ENCODE peak calls at places on chromosomes 1 and 21, in six cellular contexts. J, D, C, Z, R and W are unnamed samples.

GRCh38 chr21:34836103-34836932 is 167.5 kb downstream of the CLIC6 start:
- DNase-seq in J (peak), D (peak), C (peak), Z (peak), R (peak), W (peak)

GRCh38 chr1:110060034-110060661 is 10.3 kb downstream of the ALX3 start:
- DNase-seq in J (no peak), D (no peak), C (peak), Z (no peak), R (peak), W (peak)

GRCh38 chr21:35614412-35614901 is 445.9 kb downstream of the SETD4 start:
- DNase-seq in J (no peak), D (no peak), C (no peak), Z (no peak), R (no peak), W (peak)

GRCh38 chr1:52937433-52938065 is 10.5 kb downstream of the SCP2 start:
- DNase-seq in J (no peak), D (no peak), C (no peak), Z (no peak), R (no peak), W (no peak)

GRCh38 chr1:7943295-7943694 is 2.7 kb upstream of the TNFRSF9 start:
- DNase-seq in J (no peak), D (no peak), C (no peak), Z (no peak), R (no peak), W (no peak)

GRCh38 chr1:173914366-173914871 is 2.7 kb downstream of the SERPINC1 start:
- DNase-seq in J (no peak), D (no peak), C (peak), Z (no peak), R (peak), W (peak)

GRCh38 chr1:89547563-89548485 is 23.2 kb downstream of the LRRC8B start:
- DNase-seq in J (no peak), D (no peak), C (no peak), Z (no peak), R (no peak), W (peak)

GRCh38 chr1:167052389-167052788 is 37.8 kb downstream of the GPA33 start:
- DNase-seq in J (no peak), D (no peak), C (no peak), Z (no peak), R (no peak), W (no peak)

GRCh38 chr1:221227872-221228337 is 348.7 kb downstream of the HLX start:
- DNase-seq in J (no peak), D (no peak), C (no peak), Z (no peak), R (no peak), W (no peak)

GRCh38 chr1:111219466-111220286 is 7.8 kb upstream of the CHI3L2 start:
- DNase-seq in J (no peak), D (no peak), C (no peak), Z (no peak), R (peak), W (no peak)

GRCh38 chr1:23875382-23875781 is 7.3 kb upstream of the FUCA1 start:
- DNase-seq in J (no peak), D (no peak), C (no peak), Z (no peak), R (no peak), W (no peak)

GRCh38 chr1:226865590-226865989 is 4.8 kb upstream of the PSEN2 start:
- DNase-seq in J (no peak), D (no peak), C (no peak), Z (no peak), R (no peak), W (no peak)

GRCh38 chr1:1162597-1163537 is 10.8 kb upstream of the TTLL10 start:
- DNase-seq in J (no peak), D (no peak), C (peak), Z (no peak), R (peak), W (no peak)

GRCh38 chr1:99305626-99306025 is 41.3 kb downstream of the PLPPR4 start:
- DNase-seq in J (no peak), D (no peak), C (no peak), Z (no peak), R (no peak), W (no peak)

GRCh38 chr1:23473037-23473800 is 10.8 kb downstream of the ASAP3 start:
- DNase-seq in J (no peak), D (no peak), C (no peak), Z (no peak), R (no peak), W (no peak)

GRCh38 chr1:23718482-23718881 is 24.8 kb upstream of the ELOA start:
- DNase-seq in J (no peak), D (no peak), C (no peak), Z (no peak), R (no peak), W (peak)

GRCh38 chr1:10996100-10996499 is 16.4 kb upstream of the TARDBP start:
- DNase-seq in J (no peak), D (no peak), C (no peak), Z (no peak), R (no peak), W (no peak)

GRCh38 chr1:27606708-27607238 is 2.8 kb upstream of the AHDC1 start:
- DNase-seq in J (no peak), D (no peak), C (no peak), Z (no peak), R (no peak), W (peak)

GRCh38 chr1:236768601-236769000 is 26.5 kb upstream of the MTR start:
- DNase-seq in J (no peak), D (no peak), C (no peak), Z (no peak), R (no peak), W (no peak)

GRCh38 chr1:160127381-160127780 is 11.8 kb downstream of the ATP1A2 start:
- DNase-seq in J (no peak), D (no peak), C (no peak), Z (no peak), R (no peak), W (no peak)

GRCh38 chr1:108808438-108808837 is 48.5 kb downstream of the AKNAD1 start:
- DNase-seq in J (no peak), D (no peak), C (no peak), Z (no peak), R (no peak), W (no peak)

DNA sequence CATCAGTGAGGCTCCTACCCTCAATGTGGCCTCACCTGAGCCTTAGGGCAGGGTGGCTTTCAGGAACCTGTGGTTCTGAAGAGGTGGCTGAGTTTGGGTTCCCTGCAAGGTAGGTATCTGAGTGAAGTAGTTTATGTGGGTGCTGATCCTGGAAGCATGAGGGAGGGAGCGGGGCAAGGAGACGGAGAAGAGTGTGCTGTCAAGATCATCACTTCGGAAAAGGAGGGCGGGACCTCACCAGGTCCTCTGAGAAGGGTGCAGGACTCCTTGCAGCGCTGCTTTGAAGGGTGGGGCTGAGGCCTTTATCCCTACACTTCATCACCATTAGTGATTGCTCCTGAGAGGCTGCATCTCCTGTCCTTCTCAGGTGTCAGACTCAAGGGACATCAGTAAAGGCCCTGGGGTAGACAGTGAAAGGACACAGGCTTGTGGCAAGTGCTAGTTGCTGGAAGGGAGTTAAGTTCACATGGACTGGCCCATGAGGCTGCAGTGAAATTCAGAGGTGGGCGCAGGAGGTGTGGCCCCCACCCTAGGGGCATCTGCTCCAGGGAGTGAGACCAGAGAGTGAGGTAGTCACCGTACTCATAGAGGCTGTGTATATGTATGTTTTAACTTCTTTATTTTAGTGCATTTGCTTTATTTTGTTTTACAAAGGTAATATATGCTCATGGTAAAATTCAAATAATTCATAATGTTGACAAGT is 57.3 kb upstream of the GALNT2 start:
- DNase-seq in J (no peak), D (no peak), C (no peak), Z (no peak), R (no peak), W (no peak)
- TF ChIP-seq POLR2A in J (no peak), D (no peak), C (no peak), Z (no peak), R (no peak), W (no peak)

DNA sequence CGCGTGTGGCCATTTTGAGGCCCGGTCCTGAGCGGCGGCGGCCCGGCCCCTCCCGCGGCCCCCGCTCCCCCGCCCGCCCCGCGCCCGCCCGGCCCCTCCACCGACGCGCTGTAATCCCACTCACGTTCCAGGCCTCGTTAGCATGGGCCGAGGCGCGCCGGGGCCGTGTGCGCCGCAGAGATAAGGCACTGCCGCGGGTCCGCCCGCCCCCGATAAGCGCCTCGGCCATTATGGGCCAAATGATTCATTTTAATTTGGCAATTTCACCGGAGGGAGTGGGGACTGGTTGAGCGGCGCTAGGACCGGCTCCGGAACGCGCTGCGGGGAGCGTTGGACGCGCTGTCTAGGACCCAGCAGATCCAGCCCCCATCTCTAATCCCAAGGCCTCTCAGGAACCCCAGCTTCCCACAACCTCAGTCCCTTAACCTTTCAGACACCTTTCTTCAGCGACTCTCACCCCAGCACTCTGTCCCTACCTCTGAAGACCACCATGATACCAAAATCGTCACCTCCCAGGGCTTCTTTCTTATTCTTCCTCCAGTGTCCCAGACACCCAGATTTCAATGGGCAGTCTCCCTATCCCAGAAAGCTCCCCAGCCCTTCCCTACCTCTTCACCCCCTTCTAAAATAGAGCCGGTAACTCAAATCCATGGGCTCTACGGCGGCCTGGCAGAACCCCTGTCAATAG is at the start of gene TAL1:
- DNase-seq in J (no peak), D (no peak), C (no peak), Z (no peak), R (no peak), W (peak)
- TF ChIP-seq POLR2A in J (no peak), D (no peak), C (no peak), Z (no peak), R (no peak), W (peak)

GRCh38 chr1:216600730-216601426 is 122.4 kb downstream of the ESRRG start:
- DNase-seq in J (peak), D (peak), C (peak), Z (peak), R (peak), W (peak)
- TF ChIP-seq POLR2A in J (peak), D (no peak), C (no peak), Z (peak), R (peak), W (no peak)

GRCh38 chr21:25398630-25399029 is 208.7 kb downstream of the MRPL39 start:
- DNase-seq in J (no peak), D (no peak), C (no peak), Z (no peak), R (no peak), W (no peak)

GRCh38 chr21:25400427-25400826 is 206.9 kb downstream of the MRPL39 start:
- DNase-seq in J (no peak), D (no peak), C (no peak), Z (no peak), R (no peak), W (no peak)

GRCh38 chr21:25396135-25396711 is 211.1 kb downstream of the MRPL39 start:
- DNase-seq in J (no peak), D (no peak), C (no peak), Z (no peak), R (no peak), W (no peak)
- TF ChIP-seq POLR2A in J (no peak), D (no peak), C (no peak), Z (no peak), R (no peak), W (no peak)

GRCh38 chr1:2416403-2416802 is 4.0 kb upstream of the PEX10 start:
- DNase-seq in J (no peak), D (no peak), C (peak), Z (no peak), R (peak), W (no peak)
- TF ChIP-seq POLR2A in J (no peak), D (no peak), C (no peak), Z (no peak), R (no peak), W (no peak)